ENCODE peak calls at places on chromosome 19, in six cellular contexts. Q is Daoy, P is T-helper 17 cell, F is GM23248, X is mucosa of gallbladder, W is NCI-H1092. G is an unnamed sample.

GRCh38 chr19:4909172-4909896 is at the start of gene UHRF1:
- DNase-seq in Q (peak), P (peak), F (peak), X (no peak), W (peak), G (no peak)

GRCh38 chr19:16325161-16325527 is 518 bp downstream of the KLF2 start:
- DNase-seq in Q (peak), P (peak), F (peak), X (no peak), W (no peak), G (no peak)

GRCh38 chr19:51660975-51661600 is 14.5 kb upstream of the SIGLEC14 start:
- DNase-seq in Q (peak), P (peak), F (peak), X (peak), W (peak), G (peak)

GRCh38 chr19:34639491-34640085 is 37.4 kb downstream of the SCGB2B2 start:
- DNase-seq in Q (peak), P (no peak), F (peak), X (peak), W (peak), G (peak)

GRCh38 chr19:34253711-34254551 is 423 bp upstream of the GARRE1 start:
- DNase-seq in Q (no peak), P (no peak), F (peak), X (peak), W (no peak), G (peak)

GRCh38 chr19:19540707-19541515 is 2.8 kb downstream of the CILP2 start:
- DNase-seq in Q (peak), P (peak), F (peak), X (peak), W (peak), G (no peak)

GRCh38 chr19:55277494-55277893 is 2.4 kb downstream of the HSPBP1 start:
- DNase-seq in Q (no peak), P (no peak), F (no peak), X (no peak), W (no peak), G (no peak)

GRCh38 chr19:33320636-33321035 is 18.3 kb upstream of the CEBPA start:
- DNase-seq in Q (no peak), P (no peak), F (no peak), X (no peak), W (no peak), G (no peak)

GRCh38 chr19:44738603-44739585 is 9.6 kb upstream of the BCL3 start:
- DNase-seq in Q (peak), P (no peak), F (peak), X (no peak), W (no peak), G (no peak)

GRCh38 chr19:38917516-38917915 is 5.5 kb upstream of the CCER2 start:
- DNase-seq in Q (no peak), P (no peak), F (no peak), X (no peak), W (no peak), G (no peak)

GRCh38 chr19:11574689-11575088 is 2.8 kb downstream of the ACP5 start:
- DNase-seq in Q (no peak), P (no peak), F (no peak), X (no peak), W (no peak), G (no peak)

GRCh38 chr19:44925114-44925891 is 10.9 kb downstream of the APOC1 start:
- DNase-seq in Q (peak), P (no peak), F (peak), X (peak), W (no peak), G (no peak)

GRCh38 chr19:46718157-46718933 is 1.4 kb upstream of the PRKD2 start:
- DNase-seq in Q (no peak), P (peak), F (peak), X (no peak), W (no peak), G (peak)

G was measured in cerebellar cortex.